ENCODE peak calls at places on chromosomes 13 and 19, in seven cellular contexts. X, B, L, V, S, A and W are unnamed samples. For H3K4me1, the result is how much of the 10 kb centered on the place peaks cover.

GRCh38 chr13:99272481-99272880 is 14.3 kb upstream of the GPR18 start:
- DNase-seq in X (no peak), B (no peak), L (no peak), V (no peak), S (no peak), A (no peak), W (no peak)

GRCh38 chr19:1217366-1217765 is 11.8 kb downstream of the STK11 start:
- DNase-seq in X (no peak), B (no peak), L (no peak), V (peak), S (no peak), A (no peak), W (peak)

GRCh38 chr19:46631481-46631880 is 4.5 kb downstream of the GNG8 start:
- DNase-seq in X (no peak), B (no peak), L (peak), V (peak), S (no peak), A (peak), W (peak)

GRCh38 chr13:42498521-42498920 is 75.4 kb upstream of the TNFSF11 start:
- DNase-seq in X (no peak), B (no peak), L (no peak), V (no peak), S (no peak), A (no peak), W (no peak)

GRCh38 chr19:34332027-34332786 is 32.8 kb upstream of the GPI start:
- DNase-seq in X (no peak), B (no peak), L (no peak), V (no peak), S (no peak), A (no peak), W (no peak)

GRCh38 chr19:13072206-13072898 is 30.3 kb downstream of the LYL1 start:
- DNase-seq in X (no peak), B (no peak), L (no peak), V (no peak), S (no peak), A (no peak), W (no peak)

GRCh38 chr13:110106726-110107125 is 200.2 kb downstream of the COL4A1 start:
- DNase-seq in X (peak), B (no peak), L (peak), V (no peak), S (no peak), A (no peak), W (no peak)

GRCh38 chr19:30222993-30223865 is 149.0 kb upstream of the ZNF536 start:
- DNase-seq in X (no peak), B (no peak), L (no peak), V (no peak), S (no peak), A (no peak), W (no peak)

GRCh38 chr13:39039033-39039432 is 777 bp downstream of the NHLRC3 start:
- DNase-seq in X (no peak), B (no peak), L (no peak), V (no peak), S (no peak), A (no peak), W (no peak)

GRCh38 chr19:31339405-31339804 is 9.8 kb downstream of the TSHZ3 start:
- DNase-seq in X (no peak), B (no peak), L (no peak), V (no peak), S (no peak), A (no peak), W (peak)

GRCh38 chr13:86692291-86692690 is 893.1 kb upstream of the SLITRK6 start:
- DNase-seq in X (no peak), B (no peak), L (no peak), V (no peak), S (no peak), A (no peak), W (no peak)

GRCh38 chr19:1811472-1811894 is 593 bp downstream of the ATP8B3 start:
- DNase-seq in X (peak), B (peak), L (peak), V (peak), S (peak), A (peak), W (peak)

GRCh38 chr13:32791545-32792172 is 205.4 kb downstream of the PDS5B start:
- DNase-seq in X (no peak), B (no peak), L (no peak), V (no peak), S (no peak), A (no peak), W (no peak)

GRCh38 chr19:42360787-42361544 is 29.1 kb downstream of the CNFN start:
- DNase-seq in X (no peak), B (no peak), L (no peak), V (no peak), S (no peak), A (no peak), W (peak)

DNA sequence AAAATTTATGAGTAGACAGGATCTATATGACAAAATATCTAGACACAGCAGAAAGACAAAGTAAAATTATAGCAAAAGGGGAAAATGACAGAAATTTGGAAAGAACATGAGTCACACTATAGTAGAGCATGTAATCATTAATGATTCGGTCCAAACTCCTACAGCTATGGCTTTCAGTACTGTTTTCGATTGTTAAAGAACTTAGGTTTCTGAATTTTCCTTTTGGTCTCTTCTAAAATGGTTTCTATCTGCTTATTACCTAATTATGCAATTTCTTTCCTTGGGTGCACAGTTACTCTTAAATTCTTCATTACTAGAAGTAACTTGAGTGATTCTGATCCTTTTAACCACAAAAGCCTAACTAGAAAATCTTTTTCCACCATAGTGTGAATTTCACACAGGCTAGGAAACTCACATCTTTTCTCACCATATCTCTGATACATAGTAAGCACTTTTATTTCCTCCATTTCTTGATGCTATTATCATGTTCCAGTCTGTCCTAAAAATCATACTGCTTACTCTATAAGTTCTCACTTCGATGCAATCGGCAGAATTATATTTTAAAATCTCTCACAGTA is 1101.4 kb downstream of the PCDH9 start:
- DNase-seq in X (no peak), B (no peak), L (no peak), V (no peak), S (no peak), A (no peak), W (no peak)
- H3K4me1 ChIP-seq in X (under half), B (under half), L (under half), V (under half), S (under half), A (under half), W (under half)

GRCh38 chr19:32372726-32373613 is 27.6 kb downstream of the ZNF507 start:
- DNase-seq in X (no peak), B (no peak), L (no peak), V (no peak), S (no peak), A (no peak), W (no peak)
- H3K4me3 ChIP-seq in X (no peak), B (no peak), L (no peak), V (peak), S (no peak), A (no peak), W (no peak)

GRCh38 chr19:18488838-18489626 is 32.8 kb downstream of the ELL start:
- DNase-seq in X (no peak), B (peak), L (peak), V (peak), S (peak), A (no peak), W (peak)

GRCh38 chr19:18489627-18490184 is 32.2 kb downstream of the ELL start:
- DNase-seq in X (no peak), B (no peak), L (no peak), V (no peak), S (no peak), A (no peak), W (no peak)

GRCh38 chr19:18487576-18488402 is 34.1 kb downstream of the ELL start:
- DNase-seq in X (no peak), B (no peak), L (no peak), V (no peak), S (no peak), A (no peak), W (no peak)

GRCh38 chr19:18486746-18487145 is 35.1 kb downstream of the ELL start:
- DNase-seq in X (no peak), B (no peak), L (no peak), V (no peak), S (no peak), A (no peak), W (no peak)

GRCh38 chr19:18488403-18488723 is 33.5 kb downstream of the ELL start:
- DNase-seq in X (no peak), B (no peak), L (no peak), V (peak), S (no peak), A (no peak), W (no peak)
- TF ChIP-seq CTCF in X (peak), B (no peak), L (no peak), V (peak), S (no peak), A (no peak), W (peak)

DNA sequence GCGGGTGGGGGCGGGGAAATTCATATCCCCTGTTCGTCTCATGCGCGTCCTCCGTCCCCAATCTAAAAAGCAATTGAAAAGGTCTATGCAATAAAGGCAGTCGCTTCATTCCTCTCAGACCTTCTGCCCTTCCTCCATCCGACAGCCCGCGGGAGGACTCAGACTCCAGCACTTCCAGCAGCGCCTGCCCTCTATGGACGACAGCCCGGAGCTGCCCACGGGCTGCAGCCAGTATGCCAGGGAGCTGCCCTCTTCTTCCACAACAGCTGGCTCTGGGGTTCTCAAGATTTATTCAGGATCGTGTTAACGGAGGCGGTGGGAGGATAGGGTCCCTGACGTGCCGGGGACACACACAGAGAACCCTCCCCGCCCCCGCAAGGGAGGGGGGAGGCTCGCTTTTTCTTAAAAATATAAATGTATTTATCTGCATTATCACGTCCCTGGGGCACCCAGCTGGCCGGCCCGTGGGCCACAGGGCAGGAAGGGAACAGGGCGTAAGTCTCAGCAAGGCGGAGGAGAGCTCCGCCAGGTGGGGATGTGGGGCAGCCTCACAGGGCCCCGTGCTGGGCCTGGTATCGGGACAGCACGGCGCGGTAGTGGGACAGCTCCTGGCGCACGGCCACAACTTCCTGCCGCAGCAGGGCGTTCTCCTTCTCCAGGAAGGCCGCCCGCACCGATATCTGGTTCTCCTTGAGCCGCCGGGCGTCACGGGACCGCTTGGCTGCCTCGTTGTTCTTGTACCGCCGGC is 6.7 kb downstream of the DBP start:
- DNase-seq in X (peak), B (no peak), L (peak), V (peak), S (no peak), A (no peak), W (peak)
- H3K4me1 ChIP-seq in X (under half), B (under half), L (half or more), V (under half), S (under half), A (under half), W (under half)

DNA sequence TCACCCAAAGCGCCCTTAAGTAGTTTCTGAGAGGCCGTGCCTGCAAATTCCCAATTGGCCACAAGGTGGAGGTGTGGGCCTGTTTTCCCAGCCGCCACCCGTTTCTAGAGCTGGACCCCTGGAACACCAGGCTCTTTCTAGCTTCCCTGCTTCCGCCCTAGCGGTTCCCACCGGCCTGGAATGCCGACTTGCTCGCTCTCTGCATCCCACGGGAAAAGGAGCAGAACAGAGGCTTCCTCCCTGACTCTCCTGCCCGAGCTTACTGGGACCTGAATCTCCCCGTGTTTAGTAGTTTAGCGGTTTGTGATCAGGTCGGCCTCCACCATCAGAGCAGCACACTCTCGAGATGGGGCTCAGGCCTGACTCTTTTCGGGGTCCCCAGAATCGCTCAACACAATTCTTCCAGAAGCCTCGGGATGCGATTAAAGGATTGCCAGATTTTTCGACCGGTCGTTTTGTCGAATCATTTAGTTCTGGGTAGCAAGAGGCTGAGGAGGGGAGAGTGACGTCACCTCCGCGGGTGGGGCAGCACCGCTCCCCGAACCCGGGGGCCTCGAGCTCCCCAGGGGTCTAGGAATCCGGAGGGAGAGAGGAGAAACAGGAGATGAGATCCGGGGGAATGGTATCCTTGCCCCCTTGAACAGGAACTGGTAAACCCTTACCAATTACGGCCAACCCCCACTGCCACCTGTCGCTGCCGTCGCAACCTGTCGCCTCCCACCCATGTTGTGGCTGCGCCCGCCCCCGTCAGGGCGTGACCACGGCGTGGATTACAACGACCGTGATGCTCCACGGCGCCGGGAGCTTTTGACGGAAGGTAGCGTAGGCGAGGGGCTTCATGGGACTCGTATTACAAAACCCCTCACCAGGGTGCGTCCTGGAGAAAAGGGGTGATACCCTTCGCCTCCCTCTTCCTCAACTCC is 8.0 kb downstream of the NAPSA start:
- DNase-seq in X (peak), B (peak), L (peak), V (peak), S (peak), A (peak), W (peak)
- H3K4me3 ChIP-seq in X (peak), B (peak), L (peak), V (peak), S (peak), A (peak), W (peak)

GRCh38 chr19:4759388-4760284 is 31.9 kb upstream of the FEM1A start:
- DNase-seq in X (peak), B (peak), L (peak), V (peak), S (peak), A (peak), W (peak)
- TF ChIP-seq CTCF in X (no peak), B (no peak), L (no peak), V (no peak), S (no peak), A (no peak), W (no peak)

GRCh38 chr13:101408154-101408553 is 8.2 kb downstream of the NALCN start:
- DNase-seq in X (no peak), B (no peak), L (no peak), V (no peak), S (no peak), A (no peak), W (no peak)
- H3K4me1 ChIP-seq in X (under half), B (under half), L (under half), V (under half), S (under half), A (under half), W (under half)

GRCh38 chr13:105616313-105617075 is 919.0 kb downstream of the EFNB2 start:
- DNase-seq in X (no peak), B (no peak), L (no peak), V (no peak), S (no peak), A (no peak), W (no peak)

GRCh38 chr13:105608132-105608531 is 927.3 kb downstream of the EFNB2 start:
- DNase-seq in X (no peak), B (no peak), L (no peak), V (no peak), S (no peak), A (no peak), W (no peak)

GRCh38 chr13:105611424-105611823 is 924.0 kb downstream of the EFNB2 start:
- DNase-seq in X (no peak), B (no peak), L (no peak), V (no peak), S (no peak), A (no peak), W (no peak)

GRCh38 chr13:105612541-105612940 is 922.9 kb downstream of the EFNB2 start:
- DNase-seq in X (no peak), B (no peak), L (no peak), V (no peak), S (no peak), A (no peak), W (no peak)
- H3K4me3 ChIP-seq in X (no peak), B (no peak), L (no peak), V (no peak), S (no peak), A (no peak), W (no peak)

GRCh38 chr19:38556521-38557174 is 61.1 kb downstream of the MAP4K1 start:
- DNase-seq in X (no peak), B (no peak), L (no peak), V (peak), S (no peak), A (no peak), W (no peak)
- TF ChIP-seq CTCF in X (no peak), B (no peak), L (no peak), V (no peak), S (no peak), A (no peak), W (peak)